ENCODE peak calls at places on chromosomes 11 and 22, in four cellular contexts. One of them, this sample, is unnamed.

GRCh38 chr11:57180964-57181363 is 789 bp upstream of the LRRC55 start:
- DNase-seq in EH: no peak
- DNase-seq in NCI-H1092: no peak
- DNase-seq in activated CD4-positive, alpha-beta T cell treated with anti-CD3 and anti-CD28 coated beads, Interleukin-2, amount 50 U/mL, for 1 hour: no peak
- DNase-seq in this sample: no peak

GRCh38 chr11:116046127-116046526 is 541.9 kb upstream of the CADM1 start:
- DNase-seq in EH: no peak
- DNase-seq in NCI-H1092: no peak
- DNase-seq in activated CD4-positive, alpha-beta T cell treated with anti-CD3 and anti-CD28 coated beads, Interleukin-2, amount 50 U/mL, for 1 hour: no peak
- DNase-seq in this sample: no peak

GRCh38 chr11:27398413-27398780 is 35.4 kb upstream of the CCDC34 start:
- DNase-seq in EH: no peak
- DNase-seq in NCI-H1092: no peak
- DNase-seq in activated CD4-positive, alpha-beta T cell treated with anti-CD3 and anti-CD28 coated beads, Interleukin-2, amount 50 U/mL, for 1 hour: no peak
- DNase-seq in this sample: no peak

GRCh38 chr22:42811510-42811909 is 45.6 kb downstream of the ARFGAP3 start:
- DNase-seq in EH: no peak
- DNase-seq in NCI-H1092: peak
- DNase-seq in activated CD4-positive, alpha-beta T cell treated with anti-CD3 and anti-CD28 coated beads, Interleukin-2, amount 50 U/mL, for 1 hour: no peak
- DNase-seq in this sample: no peak

GRCh38 chr22:21928048-21928447 is 24.6 kb downstream of the PPM1F start:
- DNase-seq in EH: no peak
- DNase-seq in NCI-H1092: no peak
- DNase-seq in activated CD4-positive, alpha-beta T cell treated with anti-CD3 and anti-CD28 coated beads, Interleukin-2, amount 50 U/mL, for 1 hour: no peak
- DNase-seq in this sample: no peak

GRCh38 chr11:30949838-30950237 is 363.7 kb upstream of the MPPED2 start:
- DNase-seq in EH: no peak
- DNase-seq in NCI-H1092: no peak
- DNase-seq in activated CD4-positive, alpha-beta T cell treated with anti-CD3 and anti-CD28 coated beads, Interleukin-2, amount 50 U/mL, for 1 hour: no peak
- DNase-seq in this sample: no peak

GRCh38 chr11:8192016-8192895 is 23.4 kb upstream of the RIC3 start:
- DNase-seq in EH: peak
- DNase-seq in NCI-H1092: peak
- DNase-seq in activated CD4-positive, alpha-beta T cell treated with anti-CD3 and anti-CD28 coated beads, Interleukin-2, amount 50 U/mL, for 1 hour: peak
- DNase-seq in this sample: peak

GRCh38 chr22:43011079-43011478 is 3.9 kb downstream of the PACSIN2 start:
- DNase-seq in EH: no peak
- DNase-seq in NCI-H1092: no peak
- DNase-seq in activated CD4-positive, alpha-beta T cell treated with anti-CD3 and anti-CD28 coated beads, Interleukin-2, amount 50 U/mL, for 1 hour: no peak
- DNase-seq in this sample: no peak

GRCh38 chr22:24434472-24435322 is 7.3 kb downstream of the ADORA2A start:
- DNase-seq in EH: no peak
- DNase-seq in NCI-H1092: no peak
- DNase-seq in activated CD4-positive, alpha-beta T cell treated with anti-CD3 and anti-CD28 coated beads, Interleukin-2, amount 50 U/mL, for 1 hour: peak
- DNase-seq in this sample: no peak